ENCODE peak calls at places on chromosomes 2 and 18, in six cellular contexts. Z is breast epithelium, J is A673, O is stomach, R is AG04450, P is left ventricle myocardium inferior. D is an unnamed sample.

GRCh38 chr2:15388406-15389325 is 172.5 kb downstream of the NBAS start:
- DNase-seq in Z (no peak), J (no peak), O (no peak), R (no peak), P (no peak), D (no peak)

GRCh38 chr2:48131503-48132293 is 225.4 kb upstream of the FBXO11 start:
- DNase-seq in Z (no peak), J (no peak), O (no peak), R (no peak), P (no peak), D (no peak)

GRCh38 chr2:81087646-81088045 is 783.1 kb upstream of the LRRTM1 start:
- DNase-seq in Z (no peak), J (no peak), O (no peak), R (no peak), P (no peak), D (no peak)

GRCh38 chr2:228268756-228269155 is 87.3 kb upstream of the SPHKAP start:
- DNase-seq in Z (no peak), J (no peak), O (no peak), R (no peak), P (no peak), D (no peak)

GRCh38 chr2:86673011-86673410 is 47.1 kb upstream of the RMND5A start:
- DNase-seq in Z (no peak), J (no peak), O (no peak), R (no peak), P (no peak), D (no peak)

GRCh38 chr2:219644801-219645480 is 17.5 kb downstream of the SLC4A3 start:
- DNase-seq in Z (no peak), J (no peak), O (no peak), R (no peak), P (peak; percentile 69), D (no peak)

GRCh38 chr2:121388371-121388770 is 103.4 kb upstream of the TFCP2L1 start:
- DNase-seq in Z (no peak), J (no peak), O (no peak), R (no peak), P (no peak), D (no peak)

GRCh38 chr18:36095936-36096519 is 28.7 kb upstream of the RPRD1A start:
- DNase-seq in Z (no peak), J (peak; percentile 65), O (no peak), R (peak; percentile 54), P (no peak), D (peak; percentile 20)

GRCh38 chr18:79528846-79529245 is 133.1 kb downstream of the NFATC1 start:
- DNase-seq in Z (no peak), J (peak; percentile 74), O (peak; percentile 69), R (peak; percentile 15), P (peak; percentile 54), D (peak; percentile 13)

GRCh38 chr2:24083567-24084385 is 858 bp downstream of the TP53I3 start:
- DNase-seq in Z (no peak), J (peak; percentile 61), O (peak; percentile 85), R (peak; percentile 66), P (peak; percentile 74), D (peak; percentile 87)

GRCh38 chr2:193349642-193350041 is 1154.9 kb upstream of the TMEFF2 start:
- DNase-seq in Z (no peak), J (no peak), O (no peak), R (no peak), P (no peak), D (no peak)

GRCh38 chr2:193350509-193350908 is 1155.8 kb upstream of the TMEFF2 start:
- DNase-seq in Z (no peak), J (no peak), O (no peak), R (no peak), P (no peak), D (no peak)

GRCh38 chr2:193348055-193348454 is 1153.3 kb upstream of the TMEFF2 start:
- DNase-seq in Z (no peak), J (no peak), O (no peak), R (no peak), P (no peak), D (no peak)
- H3K27me3 ChIP-seq in Z (no peaks in the 10 kb centered on the region), J (no peaks in the 10 kb centered on the region), O (no peaks in the 10 kb centered on the region), R (no peaks in the 10 kb centered on the region), P (no peaks in the 10 kb centered on the region), D (no peaks in the 10 kb centered on the region)

GRCh38 chr2:65277118-65277517 is 49.5 kb downstream of the ACTR2 start:
- DNase-seq in Z (no peak), J (peak; percentile 33), O (no peak), R (no peak), P (no peak), D (no peak)

GRCh38 chr2:65277791-65278449 is 50.3 kb downstream of the ACTR2 start:
- DNase-seq in Z (no peak), J (no peak), O (no peak), R (no peak), P (no peak), D (no peak)

GRCh38 chr2:65276604-65277003 is 49.0 kb downstream of the ACTR2 start:
- DNase-seq in Z (no peak), J (no peak), O (no peak), R (no peak), P (no peak), D (no peak)

GRCh38 chr2:65279756-65280155 is 52.1 kb downstream of the ACTR2 start:
- DNase-seq in Z (no peak), J (no peak), O (no peak), R (no peak), P (no peak), D (no peak)

GRCh38 chr2:65278450-65279030 is 50.9 kb downstream of the ACTR2 start:
- DNase-seq in Z (no peak), J (peak; percentile 83), O (no peak), R (no peak), P (no peak), D (no peak)
- H3K27me3 ChIP-seq in Z (no peaks in the 10 kb centered on the region), J (no peaks in the 10 kb centered on the region), O (no peaks in the 10 kb centered on the region), R (no peaks in the 10 kb centered on the region), P (peaks cover 37% of the 10 kb centered on the region), D (peaks cover 67% of the 10 kb centered on the region)

GRCh38 chr2:88450925-88451575 is 1.4 kb downstream of the FOXI3 start:
- DNase-seq in Z (no peak), J (no peak), O (no peak), R (no peak), P (no peak), D (no peak)
- H3K27me3 ChIP-seq in Z (peaks cover 80% of the 10 kb centered on the region), J (peaks cover 90% of the 10 kb centered on the region), O (peaks cover 98% of the 10 kb centered on the region), R (peaks cover 41% of the 10 kb centered on the region), P (peaks cover 96% of the 10 kb centered on the region), D (no peaks in the 10 kb centered on the region)

GRCh38 chr2:74555610-74556103 is 1.1 kb downstream of the DOK1 start:
- DNase-seq in Z (no peak), J (no peak), O (no peak), R (no peak), P (no peak), D (no peak)

GRCh38 chr2:74551942-74552913 is 1.5 kb downstream of the LOXL3 start:
- DNase-seq in Z (no peak), J (no peak), O (no peak), R (no peak), P (no peak), D (no peak)

GRCh38 chr2:74552914-74553811 is 579 bp downstream of the LOXL3 start:
- DNase-seq in Z (no peak), J (no peak), O (no peak), R (no peak), P (no peak), D (no peak)

GRCh38 chr2:74554821-74555531 is 456 bp downstream of the DOK1 start:
- DNase-seq in Z (no peak), J (peak; percentile 36), O (peak; percentile 66), R (no peak), P (peak; percentile 38), D (no peak)

DNA sequence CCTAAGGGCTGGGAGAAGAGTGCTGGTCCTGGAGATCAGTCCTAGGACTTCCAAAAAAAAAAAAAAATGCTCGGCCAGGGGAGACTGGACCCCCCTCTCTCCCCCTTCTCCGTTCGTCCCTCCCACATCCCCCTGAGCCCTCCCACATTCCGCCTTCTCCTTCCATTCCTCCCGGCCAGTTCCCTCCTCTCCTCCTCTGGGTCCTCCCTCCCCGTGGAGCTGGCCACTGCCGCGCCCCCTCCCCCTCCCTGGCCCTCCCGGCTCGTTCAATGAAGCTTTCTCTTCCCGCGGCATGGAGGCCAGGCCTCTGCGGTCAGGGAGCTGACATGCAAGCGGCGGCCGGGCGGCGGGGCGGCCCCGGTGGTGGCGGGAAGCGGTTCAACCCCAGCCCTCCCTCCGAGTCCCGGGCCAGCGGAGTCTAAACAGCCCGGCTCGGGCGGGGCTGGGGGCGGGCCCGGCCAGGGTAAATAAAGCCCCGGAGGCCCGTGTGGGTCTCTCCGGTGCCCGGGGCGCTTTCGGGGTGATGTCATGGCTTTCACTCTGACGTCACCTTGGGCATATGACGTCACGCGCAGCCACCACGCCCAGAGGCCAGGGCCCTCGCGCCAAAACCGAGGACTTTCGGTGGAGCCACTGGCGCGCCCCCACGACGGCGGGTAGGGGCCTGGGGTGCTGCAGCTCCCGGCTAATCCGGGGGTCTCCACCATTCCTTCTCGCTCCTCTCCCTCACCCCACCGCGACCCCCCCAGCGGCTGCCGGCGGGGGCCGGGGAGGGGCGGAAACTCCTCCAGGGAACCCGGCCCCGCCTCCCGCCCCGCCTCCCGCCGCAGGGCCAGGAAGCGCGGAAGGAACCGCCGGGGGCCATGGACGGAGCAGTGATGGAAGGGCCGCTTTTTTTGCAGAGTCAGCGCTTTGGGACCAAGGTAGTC is at the start of the genes DOK1 and LOXL3:
- DNase-seq in Z (peak; percentile 63), J (peak; percentile 85), O (peak; percentile 90), R (peak; percentile 83), P (peak; percentile 91), D (peak; percentile 73)
- H3K27me3 ChIP-seq in Z (no peaks in the 10 kb centered on the region), J (no peaks in the 10 kb centered on the region), O (no peaks in the 10 kb centered on the region), R (no peaks in the 10 kb centered on the region), P (peaks cover 37% of the 10 kb centered on the region), D (peaks cover 46% of the 10 kb centered on the region)